ENCODE peak calls at places on chromosomes 2 and 18, in nine cellular contexts. V is effector memory CD4-positive, alpha-beta T cell; W is HCT116; T is cardiac muscle cell; B is mesendoderm; A is BJ; Q is endothelial cell of umbilical vein; M is IMR-90; F is right cardiac atrium. H is an unnamed sample.

GRCh38 chr18:58229162-58229561 is 185.1 kb downstream of the NEDD4L start:
- DNase-seq in W (no peak), B (no peak), Q (no peak), F (no peak), T (no peak), V (no peak), A (no peak), M (no peak), H (no peak)

GRCh38 chr18:6748241-6748640 is 18.7 kb downstream of the ARHGAP28 start:
- DNase-seq in W (no peak), F (no peak), V (no peak), B (no peak), Q (no peak), T (peak; percentile 32), A (no peak), M (no peak), H (no peak)

GRCh38 chr2:39603436-39603835 is 62.3 kb upstream of the TMEM178A start:
- DNase-seq in W (no peak), F (no peak), V (no peak), A (no peak), M (peak; percentile 33), Q (peak; percentile 29), T (no peak), B (no peak), H (no peak)

GRCh38 chr18:49098386-49098785 is 147.6 kb upstream of the SMAD7 start:
- DNase-seq in Q (no peak), T (peak; percentile 27), M (no peak), V (no peak), F (no peak), W (no peak), A (no peak), B (peak; percentile 10), H (no peak)

GRCh38 chr2:208136695-208137094 is 7.1 kb upstream of the CRYGC start:
- DNase-seq in T (no peak), A (no peak), F (no peak), Q (no peak), V (no peak), B (no peak), M (no peak), W (no peak), H (no peak)

GRCh38 chr2:225182126-225182525 is 139.9 kb upstream of the DOCK10 start:
- DNase-seq in W (no peak), M (no peak), V (no peak), B (peak; percentile 23), T (no peak), Q (no peak), A (no peak), F (no peak), H (no peak)

GRCh38 chr18:57585846-57586242 is 658 bp downstream of the FECH start:
- DNase-seq in Q (no peak), A (no peak), W (no peak), F (no peak), V (no peak), T (no peak), B (peak; percentile 39), M (no peak), H (no peak)

GRCh38 chr2:128661289-128661688 is 342.6 kb upstream of the HS6ST1 start:
- DNase-seq in B (no peak), A (no peak), Q (no peak), F (no peak), M (no peak), V (no peak), W (no peak), T (no peak), H (no peak)

GRCh38 chr18:51751901-51752300 is 554.4 kb upstream of the MEX3C start:
- DNase-seq in Q (no peak), F (no peak), B (no peak), W (no peak), A (no peak), M (no peak), V (no peak), T (no peak), H (no peak)

GRCh38 chr18:2847341-2848144 is 737 bp downstream of the EMILIN2 start:
- DNase-seq in V (no peak), M (no peak), A (no peak), W (no peak), T (peak; percentile 66), F (peak; percentile 69), Q (no peak), B (peak; percentile 63), H (peak; percentile 60)

GRCh38 chr2:18614042-18614441 is 24.7 kb upstream of the NT5C1B start:
- DNase-seq in M (peak; percentile 65), F (no peak), Q (no peak), A (no peak), W (no peak), V (no peak), B (no peak), T (no peak), H (no peak)

GRCh38 chr2:45166229-45166890 is 157.1 kb upstream of the SIX2 start:
- DNase-seq in F (no peak), W (no peak), T (no peak), M (no peak), B (no peak), Q (no peak), A (no peak), V (no peak), H (no peak)

GRCh38 chr2:45170191-45170975 is 161.1 kb upstream of the SIX2 start:
- DNase-seq in W (no peak), Q (no peak), V (no peak), A (no peak), M (no peak), F (peak; percentile 50), T (peak; percentile 34), B (peak; percentile 61), H (no peak)

GRCh38 chr2:45169339-45170190 is 160.3 kb upstream of the SIX2 start:
- DNase-seq in A (no peak), Q (peak; percentile 50), F (peak; percentile 69), B (peak; percentile 58), T (peak; percentile 51), W (no peak), V (no peak), M (no peak), H (no peak)

GRCh38 chr2:45168731-45169338 is 159.6 kb upstream of the SIX2 start:
- DNase-seq in A (no peak), F (no peak), V (no peak), B (no peak), W (no peak), M (no peak), T (peak; percentile 47), Q (peak; percentile 36), H (peak; percentile 36)

DNA sequence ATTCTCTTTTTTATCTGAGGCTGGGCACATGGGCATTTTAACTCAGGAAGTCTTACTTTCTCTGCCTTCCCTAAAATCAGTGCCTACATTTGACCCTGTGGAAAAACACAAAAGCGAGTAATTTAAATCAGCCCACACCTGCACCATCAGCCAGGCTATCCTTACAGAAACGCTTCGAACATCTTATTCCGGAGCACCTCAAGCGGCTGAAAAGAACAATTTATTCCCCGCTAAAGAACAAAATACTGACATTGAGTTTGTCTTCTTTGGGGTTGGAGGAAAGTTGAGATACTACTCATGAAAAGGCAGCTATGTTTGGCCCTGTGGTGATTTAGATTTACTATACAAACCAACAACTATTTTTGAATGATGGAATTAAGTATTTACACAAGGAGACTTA is 158.6 kb upstream of the SIX2 start:
- DNase-seq in M (no peak), V (no peak), F (no peak), A (no peak), W (no peak), Q (no peak), B (no peak), T (no peak), H (no peak)
- H3K27me3 ChIP-seq in M (peaks cover 74% of the 10 kb centered on the region), V (peaks cover 17% of the 10 kb centered on the region), F (no peaks in the 10 kb centered on the region), A (peaks cover 21% of the 10 kb centered on the region), W (no peaks in the 10 kb centered on the region), Q (peaks cover 13% of the 10 kb centered on the region), B (peaks cover 37% of the 10 kb centered on the region), T (peaks cover 99% of the 10 kb centered on the region), H (peaks cover 6% of the 10 kb centered on the region)

DNA sequence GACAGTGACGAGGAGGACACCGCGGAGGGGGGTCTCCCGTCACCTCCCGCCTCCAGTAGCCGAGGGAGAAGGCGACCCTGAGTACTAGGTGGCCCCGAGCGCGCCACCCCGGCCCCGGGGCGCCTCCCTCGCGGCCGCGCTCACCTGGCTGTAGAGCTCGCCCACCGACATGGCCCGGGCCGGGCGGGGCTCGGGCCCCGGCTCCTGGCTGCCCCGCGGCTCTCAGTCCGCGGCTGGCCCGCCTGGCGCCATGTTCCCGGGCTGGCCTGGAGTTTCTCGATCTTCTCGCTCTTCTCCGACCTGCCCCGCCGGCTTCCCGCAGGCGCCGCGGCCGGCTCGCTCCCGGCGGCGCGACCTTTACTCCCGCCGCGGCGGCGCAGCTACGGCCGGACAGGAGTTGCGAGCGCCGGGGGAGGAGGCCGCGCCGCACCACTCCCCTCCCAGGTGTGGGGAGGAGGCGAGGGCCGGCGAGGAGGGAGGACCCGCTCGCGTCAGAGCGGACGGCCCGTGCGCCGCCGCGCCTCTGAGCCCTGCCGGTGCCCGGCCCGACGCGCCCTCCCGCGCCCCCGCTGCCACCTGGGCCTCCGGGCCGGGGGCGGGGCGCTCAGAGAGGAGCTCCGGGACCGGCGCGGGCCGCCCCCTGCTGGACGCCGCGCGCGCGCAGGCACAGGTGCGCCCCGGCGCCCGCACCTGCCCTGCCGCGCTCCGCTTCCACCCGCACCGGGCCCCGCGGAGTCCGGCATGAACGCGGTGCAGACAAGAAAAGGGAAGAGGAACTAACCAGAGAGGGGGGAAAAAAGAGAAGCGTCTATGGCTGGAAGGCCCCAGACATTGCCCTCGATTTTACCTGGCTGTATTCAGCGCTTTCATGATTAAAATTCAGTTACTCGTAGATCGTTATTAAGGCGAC is at the start of gene MYO5B:
- DNase-seq in T (peak; percentile 82), V (no peak), Q (no peak), A (no peak), M (no peak), F (peak; percentile 70), B (peak; percentile 64), W (peak; percentile 42), H (peak; percentile 75)
- H3K27me3 ChIP-seq in T (peaks cover 93% of the 10 kb centered on the region), V (peaks cover 17% of the 10 kb centered on the region), Q (peaks cover 44% of the 10 kb centered on the region), A (peaks cover 22% of the 10 kb centered on the region), M (peaks cover 41% of the 10 kb centered on the region), F (no peaks in the 10 kb centered on the region), B (peaks cover 32% of the 10 kb centered on the region), W (no peaks in the 10 kb centered on the region), H (no peaks in the 10 kb centered on the region)

DNA sequence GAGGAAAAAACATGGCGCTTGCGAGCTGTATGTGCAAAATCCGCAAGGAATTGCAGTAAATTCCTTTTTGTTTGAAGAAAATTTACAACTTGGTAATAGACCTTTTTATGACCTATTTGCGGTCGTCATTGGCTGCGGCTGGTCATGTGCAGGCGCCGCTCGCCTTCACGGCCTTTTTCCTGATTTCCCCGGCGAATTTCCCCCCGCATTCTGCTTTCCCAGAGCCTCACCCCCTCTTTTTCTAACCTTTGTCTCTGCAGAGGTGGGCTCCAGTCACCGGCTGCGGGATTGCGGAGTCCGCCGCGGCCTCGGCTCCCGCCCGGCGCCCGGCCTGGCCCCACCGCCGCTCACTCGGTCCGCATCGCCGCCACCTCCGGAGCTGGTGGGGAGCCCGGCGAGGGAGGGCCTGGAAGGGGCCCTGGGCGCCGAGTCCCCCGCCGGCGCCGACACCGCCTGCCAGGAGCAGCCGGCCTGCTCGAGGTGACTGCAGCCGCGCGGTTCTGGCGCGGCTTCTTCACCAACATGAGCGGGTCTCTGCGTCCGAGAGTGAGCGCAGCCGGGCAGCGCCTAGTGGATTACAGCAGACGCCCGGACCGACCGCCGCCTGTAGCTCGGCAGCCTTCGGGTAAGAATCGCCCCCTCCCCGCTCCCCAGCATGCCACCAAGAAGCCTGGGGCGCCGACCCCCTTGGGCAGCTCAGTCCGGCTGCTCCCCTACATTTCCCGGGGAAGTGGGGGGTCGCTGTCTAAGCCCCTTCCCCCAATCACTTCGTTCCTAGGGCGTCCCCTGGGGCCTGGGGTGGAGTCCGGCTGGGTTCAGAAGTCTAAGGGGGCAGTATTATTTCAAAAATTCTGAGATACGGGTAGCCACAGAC is 7.1 kb downstream of the HOXD8 start:
- DNase-seq in A (no peak), T (peak; percentile 59), V (no peak), Q (peak; percentile 79), F (peak; percentile 63), W (no peak), M (no peak), B (peak; percentile 46), H (peak; percentile 53)
- H3K27me3 ChIP-seq in A (peaks cover 48% of the 10 kb centered on the region), T (peaks cover 100% of the 10 kb centered on the region), V (peaks cover 92% of the 10 kb centered on the region), Q (no peaks in the 10 kb centered on the region), F (peaks cover 10% of the 10 kb centered on the region), W (no peaks in the 10 kb centered on the region), M (peaks cover 90% of the 10 kb centered on the region), B (peaks cover 82% of the 10 kb centered on the region), H (peaks cover 4% of the 10 kb centered on the region)

GRCh38 chr2:236238756-236239155 is 25.4 kb downstream of the ASB18 start:
- DNase-seq in Q (no peak), A (no peak), B (peak; percentile 9), T (no peak), F (no peak), W (no peak), V (no peak), M (no peak), H (no peak)
- H3K27me3 ChIP-seq in Q (peaks cover 26% of the 10 kb centered on the region), A (no peaks in the 10 kb centered on the region), B (peaks cover 26% of the 10 kb centered on the region), T (peaks cover 86% of the 10 kb centered on the region), F (no peaks in the 10 kb centered on the region), W (no peaks in the 10 kb centered on the region), V (peaks cover 7% of the 10 kb centered on the region), M (peaks cover 37% of the 10 kb centered on the region), H (no peaks in the 10 kb centered on the region)